ENCODE peak calls at places on chromosomes 11 and 22, in ten cellular contexts. M, L, K, X, I, J, D, H, C and W are unnamed samples.
A peak's percentile ranks its signal among the peaks of the same experiment; 100 is the strongest.

GRCh38 chr11:33582636-33583325 is 117.8 kb downstream of the C11orf91 start:
- DNase-seq in I (no peak), X (no peak), C (no peak), J (no peak), L (no peak), H (no peak), D (no peak), M (no peak), K (no peak), W (no peak)

GRCh38 chr22:44363214-44363979 is 50.6 kb upstream of the SHISAL1 start:
- DNase-seq in X (peak; percentile 43), K (no peak), C (no peak), I (peak; percentile 89), D (no peak), L (no peak), M (peak; percentile 48), J (peak; percentile 98), H (peak; percentile 81), W (no peak)

GRCh38 chr11:67365756-67366384 is 7.5 kb downstream of the CLCF1 start:
- DNase-seq in K (no peak), J (no peak), H (no peak), I (no peak), M (no peak), D (no peak), L (no peak), C (no peak), X (peak; percentile 54), W (no peak)

GRCh38 chr11:125464266-125464662 is 31.8 kb downstream of the FEZ1 start:
- DNase-seq in H (no peak), M (peak; percentile 53), K (no peak), D (no peak), X (no peak), J (no peak), L (no peak), C (no peak), I (peak; percentile 27), W (no peak)

GRCh38 chr11:69493931-69494821 is 12.7 kb downstream of the LINC01488 start:
- DNase-seq in I (no peak), C (no peak), X (no peak), H (peak; percentile 43), L (no peak), K (no peak), J (no peak), M (no peak), D (no peak), W (no peak)

GRCh38 chr22:19579880-19580279 is 55.7 kb upstream of the CLDN5 start:
- DNase-seq in I (no peak), L (no peak), M (no peak), C (no peak), K (peak; percentile 10), H (peak; percentile 57), J (no peak), D (peak; percentile 44), X (no peak), W (peak; percentile 11)

GRCh38 chr11:12177739-12178338 is 67.4 kb downstream of the MICAL2 start:
- DNase-seq in M (no peak), I (no peak), D (no peak), L (no peak), J (no peak), X (no peak), C (no peak), K (no peak), H (no peak), W (no peak)

GRCh38 chr11:115617767-115618166 is 113.6 kb upstream of the CADM1 start:
- DNase-seq in L (no peak), M (no peak), J (no peak), H (no peak), I (no peak), D (no peak), X (no peak), C (no peak), K (no peak), W (no peak)

GRCh38 chr11:1353383-1354124 is 36.2 kb upstream of the BRSK2 start:
- DNase-seq in X (peak; percentile 69), C (no peak), H (no peak), K (no peak), J (no peak), I (no peak), L (no peak), M (no peak), D (no peak), W (no peak)

GRCh38 chr11:126163074-126163700 is 48.3 kb downstream of the RPUSD4 start:
- DNase-seq in K (no peak), J (no peak), C (peak; percentile 53), H (no peak), X (peak; percentile 64), L (no peak), M (peak; percentile 61), I (peak; percentile 72), D (peak; percentile 48), W (no peak)

GRCh38 chr22:29958170-29958569 is 75.2 kb downstream of the MTMR3 start:
- DNase-seq in D (no peak), X (no peak), K (no peak), C (no peak), H (no peak), J (no peak), I (no peak), L (no peak), M (no peak), W (no peak)

DNA sequence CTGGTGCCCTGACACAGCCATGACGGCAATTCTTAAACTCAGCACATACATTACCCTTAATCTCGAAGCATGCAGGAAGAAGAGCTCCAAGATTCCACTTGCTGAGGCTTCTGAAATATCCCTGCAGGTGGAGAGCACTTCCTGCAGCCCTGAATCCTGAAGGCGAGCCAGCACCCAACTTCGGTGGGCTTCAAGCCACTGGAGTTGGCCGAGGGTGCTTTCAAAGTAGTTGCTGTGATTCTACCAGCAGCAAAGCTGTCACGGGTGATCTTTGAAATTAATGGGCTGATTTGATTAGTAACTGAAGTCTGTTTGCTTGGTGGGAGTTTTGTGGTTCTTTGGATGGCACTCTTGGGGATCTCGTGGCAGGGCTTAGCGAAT is 9.0 kb upstream of the FTH1 start:
- DNase-seq in L (no peak), J (no peak), K (no peak), C (no peak), M (no peak), I (no peak), D (no peak), X (no peak), H (no peak), W (no peak)
- H3K27ac ChIP-seq in L (no peak overlapping the region), J (no peak overlapping the region), K (no peak overlapping the region), C (no peak overlapping the region), M (peak overlapping the region; percentile 78), I (no peak overlapping the region), D (no peak overlapping the region), X (no peak overlapping the region), H (no peak overlapping the region), W (no peak overlapping the region)

DNA sequence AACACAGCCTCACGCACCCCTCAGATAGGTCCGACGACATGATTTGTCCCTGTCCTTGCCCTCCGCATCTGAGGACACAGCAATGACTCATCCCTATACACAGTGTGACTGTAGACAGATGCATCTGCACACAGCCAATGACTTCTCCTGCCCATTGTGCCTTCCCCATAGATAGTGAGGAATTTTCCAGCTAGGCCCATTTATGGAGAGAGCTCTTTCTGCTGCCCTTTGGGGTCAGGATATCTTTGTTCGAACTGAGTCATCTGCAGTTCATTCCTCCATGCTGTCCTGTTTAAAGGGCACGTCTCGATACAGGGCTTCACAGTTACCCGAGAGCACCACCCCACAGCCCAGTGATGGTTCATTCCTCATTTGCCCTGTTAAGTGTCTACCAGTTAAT is 96.7 kb downstream of the LARGE1 start:
- DNase-seq in C (no peak), L (no peak), X (no peak), I (no peak), H (no peak), D (no peak), J (peak; percentile 25), K (no peak), M (no peak), W (no peak)
- H3K27ac ChIP-seq in C (no peak overlapping the region), L (no peak overlapping the region), X (no peak overlapping the region), I (no peak overlapping the region), H (no peak overlapping the region), D (no peak overlapping the region), J (no peak overlapping the region), K (no peak overlapping the region), M (no peak overlapping the region), W (no peak overlapping the region)

GRCh38 chr22:39244496-39245129 is at the start of gene PDGFB:
- DNase-seq in L (no peak), J (peak; percentile 59), I (peak; percentile 44), X (peak; percentile 79), H (no peak), M (no peak), C (no peak), K (no peak), D (no peak), W (no peak)

GRCh38 chr22:39245130-39246039 is 603 bp upstream of the PDGFB start:
- DNase-seq in J (no peak), L (no peak), C (no peak), K (no peak), M (no peak), X (no peak), I (no peak), D (no peak), H (no peak), W (no peak)

GRCh38 chr22:39242809-39243442 is 1.9 kb downstream of the PDGFB start:
- DNase-seq in D (no peak), X (peak; percentile 88), L (no peak), K (peak; percentile 50), I (peak; percentile 67), H (no peak), M (peak; percentile 45), C (peak; percentile 26), J (no peak), W (peak; percentile 38)

GRCh38 chr22:39243443-39244072 is 1.2 kb downstream of the PDGFB start:
- DNase-seq in H (no peak), I (peak; percentile 56), X (peak; percentile 78), D (no peak), C (no peak), K (no peak), L (no peak), M (peak; percentile 33), J (no peak), W (no peak)

GRCh38 chr22:39244073-39244495 is 698 bp downstream of the PDGFB start:
- DNase-seq in M (no peak), K (peak; percentile 22), D (no peak), C (no peak), J (no peak), L (no peak), X (peak; percentile 66), I (peak; percentile 43), H (no peak), W (no peak)
- H3K27ac ChIP-seq in M (peak overlapping the region; percentile 90), K (no peak overlapping the region), D (no peak overlapping the region), C (no peak overlapping the region), J (peak overlapping the region; percentile 79), L (no peak overlapping the region), X (no peak overlapping the region), I (no peak overlapping the region), H (peak overlapping the region; percentile 79), W (no peak overlapping the region)

DNA sequence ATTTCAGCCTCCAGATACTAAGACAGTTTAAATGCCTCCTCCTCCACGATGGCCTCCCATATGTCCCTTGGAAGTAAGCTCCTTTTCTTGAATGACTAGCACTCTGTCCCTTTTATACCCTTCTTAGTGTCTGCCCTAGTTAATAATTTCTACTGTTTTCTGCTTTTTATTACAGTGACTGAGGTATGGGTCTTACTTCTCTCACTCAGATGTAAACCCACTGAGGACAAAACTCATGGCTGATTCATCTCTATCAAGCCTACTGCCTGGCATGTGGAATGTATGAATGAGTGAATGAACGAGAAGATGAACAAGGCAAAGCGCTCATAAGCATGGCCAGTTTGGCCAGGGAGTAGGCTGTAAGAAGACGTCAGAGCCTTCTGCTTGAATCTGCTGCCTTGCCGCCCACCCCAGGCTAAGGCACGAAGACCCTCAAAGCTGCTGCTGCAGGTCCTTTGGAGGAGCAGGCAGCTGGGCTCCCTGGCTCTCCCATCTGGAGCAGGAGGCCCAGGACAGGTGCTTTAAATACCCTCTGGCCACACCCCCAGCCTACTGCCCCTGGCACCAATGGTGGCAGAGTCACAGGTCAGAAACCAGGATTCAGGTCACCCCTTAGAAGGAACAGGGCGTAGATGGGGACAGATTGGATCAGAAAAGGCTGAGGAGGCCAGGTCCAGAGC is 8.2 kb upstream of the PGA3 start:
- DNase-seq in X (no peak), L (no peak), C (no peak), H (no peak), K (no peak), D (no peak), I (no peak), M (no peak), J (no peak), W (no peak)
- H3K27ac ChIP-seq in X (no peak overlapping the region), L (no peak overlapping the region), C (no peak overlapping the region), H (no peak overlapping the region), K (no peak overlapping the region), D (no peak overlapping the region), I (no peak overlapping the region), M (no peak overlapping the region), J (no peak overlapping the region), W (no peak overlapping the region)